ENCODE peak calls at places on chromosomes 5 and 9, in nine cellular contexts. P is esophagus muscularis mucosa, L is breast epithelium, M is HCT116, V is SK-N-SH, F is sigmoid colon, Z is transverse colon, O is K562, W is GM23338. H is an unnamed sample. For H3K36me3, the result is how much of the 10 kb centered on the place peaks cover.

GRCh38 chr9:130927338-130927737 is 11.7 kb downstream of the FIBCD1 start:
- DNase-seq in V (no peak), L (no peak), P (no peak), W (no peak), O (no peak), F (no peak), Z (no peak), M (no peak), H (no peak)

GRCh38 chr5:13029211-13029610 is 915.3 kb downstream of the DNAH5 start:
- DNase-seq in F (no peak), W (no peak), V (no peak), P (no peak), Z (no peak), L (no peak), M (no peak), O (no peak), H (no peak)

GRCh38 chr5:140298183-140298601 is 4.7 kb downstream of the PFDN1 start:
- DNase-seq in Z (no peak), W (peak), V (no peak), L (no peak), P (no peak), F (no peak), M (no peak), O (no peak), H (no peak)

GRCh38 chr9:96719538-96720315 is 58.2 kb downstream of the ZNF510 start:
- DNase-seq in P (no peak), W (peak), V (peak), F (no peak), L (no peak), M (no peak), O (no peak), Z (peak), H (no peak)

GRCh38 chr5:114308017-114308416 is 53.9 kb upstream of the KCNN2 start:
- DNase-seq in F (no peak), L (no peak), O (no peak), W (peak), M (no peak), Z (no peak), V (no peak), P (no peak), H (no peak)

GRCh38 chr5:154159343-154159742 is 31.2 kb upstream of the GALNT10 start:
- DNase-seq in Z (no peak), V (no peak), F (no peak), W (no peak), M (no peak), L (no peak), O (no peak), P (no peak), H (no peak)

GRCh38 chr5:171520300-171521170 is 101.1 kb downstream of the FGF18 start:
- DNase-seq in P (no peak), O (no peak), W (peak), Z (peak), L (no peak), V (peak), F (no peak), M (no peak), H (no peak)

GRCh38 chr5:56259002-56259511 is 25.9 kb upstream of the ANKRD55 start:
- DNase-seq in W (no peak), M (no peak), O (peak), F (no peak), L (no peak), Z (no peak), P (no peak), V (no peak), H (no peak)

GRCh38 chr9:19456996-19457693 is 48.3 kb downstream of the ACER2 start:
- DNase-seq in Z (peak), M (peak), O (peak), V (peak), F (peak), W (peak), P (peak), L (no peak), H (peak)

GRCh38 chr5:141680178-141680577 is 1.9 kb downstream of the ARAP3 start:
- DNase-seq in M (no peak), Z (no peak), L (no peak), V (no peak), W (no peak), O (no peak), P (no peak), F (no peak), H (no peak)

GRCh38 chr5:138491669-138492551 is 26.6 kb downstream of the EGR1 start:
- DNase-seq in V (peak), L (peak), F (peak), M (peak), P (peak), W (peak), Z (peak), O (peak), H (no peak)

GRCh38 chr9:75455444-75455921 is 367.2 kb downstream of the OSTF1 start:
- DNase-seq in P (no peak), W (no peak), F (no peak), M (no peak), L (no peak), V (no peak), Z (no peak), O (no peak), H (no peak)

GRCh38 chr5:171601266-171601881 is 181.9 kb downstream of the FGF18 start:
- DNase-seq in F (no peak), L (no peak), P (no peak), M (no peak), V (no peak), O (no peak), Z (no peak), W (no peak), H (no peak)

GRCh38 chr5:140235776-140236558 is 61.0 kb downstream of the CYSTM1 start:
- DNase-seq in M (no peak), W (no peak), O (no peak), Z (no peak), F (no peak), V (no peak), P (no peak), L (no peak), H (no peak)

GRCh38 chr9:113541019-113541900 is 77.7 kb downstream of the RGS3 start:
- DNase-seq in W (peak), F (peak), L (no peak), O (peak), M (peak), V (peak), P (no peak), Z (peak), H (no peak)

GRCh38 chr9:2872307-2872940 is 28.5 kb upstream of the PUM3 start:
- DNase-seq in M (peak), W (peak), L (no peak), O (no peak), P (no peak), Z (no peak), F (no peak), V (peak), H (no peak)

GRCh38 chr5:76836585-76836984 is 13.2 kb upstream of the S100Z start:
- DNase-seq in W (no peak), M (peak), F (no peak), Z (no peak), V (no peak), P (no peak), O (no peak), L (no peak), H (no peak)

GRCh38 chr5:145811834-145812625 is 23.1 kb downstream of the PRELID2 start:
- DNase-seq in F (no peak), L (no peak), Z (no peak), W (peak), P (peak), V (no peak), M (no peak), O (no peak), H (no peak)

GRCh38 chr9:7452378-7452777 is 347.2 kb downstream of the DMAC1 start:
- DNase-seq in V (no peak), P (no peak), M (no peak), W (no peak), F (no peak), L (no peak), O (no peak), Z (no peak), H (no peak)

GRCh38 chr9:119368681-119369581 is at the start of gene BRINP1:
- DNase-seq in M (no peak), Z (no peak), L (no peak), F (no peak), V (peak), O (no peak), W (peak), P (no peak), H (no peak)

GRCh38 chr9:120366646-120367019 is 213.3 kb downstream of the CDK5RAP2 start:
- DNase-seq in L (no peak), M (peak), O (no peak), P (no peak), V (no peak), Z (no peak), F (no peak), W (peak), H (no peak)

GRCh38 chr5:67160985-67161384 is 35.6 kb downstream of the CD180 start:
- DNase-seq in Z (no peak), P (no peak), F (no peak), M (no peak), V (peak), L (no peak), W (peak), O (no peak), H (no peak)

GRCh38 chr9:87035868-87036267 is 88.6 kb upstream of the GAS1 start:
- DNase-seq in L (no peak), V (no peak), M (no peak), P (no peak), F (no peak), O (no peak), W (no peak), Z (no peak), H (no peak)

GRCh38 chr9:35452481-35452880 is 37.4 kb upstream of the RUSC2 start:
- DNase-seq in L (no peak), Z (no peak), F (no peak), P (no peak), M (no peak), W (peak), O (peak), V (no peak), H (no peak)

GRCh38 chr9:104351726-104352125 is 152.3 kb upstream of the OR13F1 start:
- DNase-seq in W (no peak), V (no peak), M (no peak), O (no peak), F (no peak), Z (no peak), L (no peak), P (no peak), H (no peak)

GRCh38 chr5:124553911-124554310 is 192.5 kb downstream of the ZNF608 start:
- DNase-seq in W (no peak), Z (no peak), F (no peak), L (no peak), M (no peak), O (no peak), P (peak), V (no peak), H (no peak)

GRCh38 chr5:108747111-108748009 is at the start of gene FER:
- DNase-seq in W (no peak), Z (no peak), P (no peak), L (no peak), O (peak), M (peak), V (no peak), F (no peak), H (no peak)

GRCh38 chr9:134061688-134062371 is 6.0 kb downstream of the BRD3 start:
- DNase-seq in M (no peak), O (no peak), P (no peak), L (no peak), F (peak), Z (no peak), W (no peak), V (peak), H (no peak)

GRCh38 chr9:107890921-107891465 is 401.4 kb upstream of the KLF4 start:
- DNase-seq in W (no peak), P (no peak), O (no peak), Z (no peak), M (no peak), L (no peak), F (no peak), V (no peak), H (no peak)

GRCh38 chr5:61805101-61805500 is 473.0 kb downstream of the ZSWIM6 start:
- DNase-seq in L (no peak), Z (no peak), F (no peak), O (no peak), M (no peak), W (no peak), P (peak), V (no peak), H (no peak)

GRCh38 chr5:180170810-180171567 is 38.0 kb downstream of the RASGEF1C start:
- DNase-seq in W (no peak), F (no peak), P (no peak), L (no peak), O (no peak), Z (no peak), M (no peak), V (no peak), H (no peak)

GRCh38 chr5:109454726-109455505 is 45.1 kb upstream of the PJA2 start:
- DNase-seq in O (no peak), L (no peak), M (no peak), Z (no peak), P (no peak), W (no peak), V (no peak), F (no peak), H (no peak)

GRCh38 chr9:117355542-117355941 is 59.3 kb downstream of the ASTN2 start:
- DNase-seq in M (no peak), F (no peak), V (peak), P (no peak), L (no peak), O (no peak), Z (no peak), W (no peak), H (no peak)

GRCh38 chr5:58466939-58467338 is 7.1 kb upstream of the PLK2 start:
- DNase-seq in O (peak), M (no peak), F (no peak), W (peak), Z (peak), P (no peak), V (no peak), L (no peak), H (no peak)

GRCh38 chr5:139461698-139462097 is 845 bp downstream of the ECSCR start:
- DNase-seq in V (peak), M (no peak), W (no peak), Z (no peak), L (no peak), O (no peak), F (no peak), P (no peak), H (no peak)

GRCh38 chr5:2901511-2901910 is 150.0 kb upstream of the IRX2 start:
- DNase-seq in P (peak), L (no peak), Z (no peak), O (no peak), M (no peak), W (no peak), F (no peak), V (no peak), H (no peak)

GRCh38 chr9:133382507-133383141 is 6.5 kb downstream of the STKLD1 start:
- DNase-seq in V (no peak), W (no peak), L (no peak), Z (no peak), F (no peak), P (no peak), O (no peak), M (no peak), H (no peak)

DNA sequence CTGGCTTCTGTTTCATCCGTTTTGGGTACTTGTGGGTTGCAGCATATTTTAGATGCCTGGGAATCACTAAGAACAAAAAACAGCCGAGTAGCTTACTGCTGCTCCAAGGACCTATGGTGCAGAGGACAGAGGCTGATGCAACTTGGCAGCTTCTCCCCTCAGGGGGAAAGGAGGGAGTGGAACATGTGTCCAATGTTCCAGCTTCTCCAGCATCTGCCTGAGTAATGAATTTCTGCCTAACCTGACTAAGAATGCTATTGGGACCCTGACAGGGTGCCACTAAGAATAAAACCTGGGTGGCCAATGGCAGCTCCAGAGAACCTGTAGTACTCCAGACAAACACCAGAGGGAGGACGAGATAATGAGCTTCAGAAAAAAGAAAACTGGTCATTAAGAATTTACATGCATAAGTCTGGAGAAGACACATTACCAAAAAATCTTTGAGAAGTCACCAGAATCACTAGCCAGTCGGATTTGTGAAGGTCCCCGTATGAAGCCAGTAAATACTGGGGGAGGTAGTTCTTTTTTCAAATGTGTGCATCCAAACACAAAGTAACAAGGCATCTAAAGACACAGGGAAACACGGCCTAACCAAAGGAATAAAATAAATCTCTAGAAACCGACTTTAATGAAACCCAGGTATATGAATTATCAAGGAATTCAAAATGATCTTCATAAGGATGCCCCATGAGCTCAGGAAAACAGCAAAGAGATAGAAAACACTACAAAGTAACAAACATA is 293.5 kb downstream of the HINT1 start:
- DNase-seq in P (no peak), M (peak), W (peak), O (peak), L (no peak), Z (peak), F (no peak), V (peak), H (no peak)
- H3K27ac ChIP-seq in P (no peak), M (no peak), W (no peak), O (no peak), L (no peak), Z (no peak), F (no peak), V (no peak), H (no peak)

DNA sequence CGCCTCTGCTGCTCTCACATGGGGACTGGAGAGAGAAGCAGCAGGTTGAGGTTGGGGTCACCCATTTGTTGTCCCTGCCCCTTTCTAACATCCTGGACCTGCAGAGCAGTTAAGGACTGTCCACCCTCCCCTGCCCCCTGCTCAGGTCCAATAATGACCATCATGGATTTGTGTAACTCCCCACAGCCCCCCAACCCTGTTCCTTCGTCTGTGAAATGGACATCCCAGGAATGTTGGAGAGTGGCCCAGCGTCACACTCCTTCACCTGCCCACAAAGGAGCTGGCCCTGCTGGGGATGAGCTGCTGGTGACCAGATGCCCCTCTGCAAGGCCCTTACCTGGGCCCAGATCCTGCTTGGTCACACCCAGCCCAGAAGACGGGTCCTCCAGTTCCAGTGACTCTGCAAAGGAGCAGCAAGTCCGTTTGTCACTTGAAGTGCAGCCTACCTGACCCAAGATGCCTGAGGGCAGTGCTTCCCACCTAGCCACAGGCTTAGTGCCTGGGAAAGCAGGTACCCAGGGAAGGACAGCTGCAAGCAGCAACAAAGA is 10.4 kb downstream of the CD74 start:
- DNase-seq in O (no peak), Z (no peak), W (no peak), V (no peak), L (no peak), M (no peak), F (no peak), P (no peak), H (no peak)
- H3K36me3 ChIP-seq in O (half or more), Z (under half), W (under half), V (under half), L (under half), M (under half), F (under half), P (under half), H (under half)

GRCh38 chr9:68705636-68706578 is 867 bp downstream of the PIP5K1B start:
- DNase-seq in O (peak), V (peak), P (peak), Z (peak), M (no peak), F (peak), L (no peak), W (peak), H (no peak)
- TF ChIP-seq POLR2AphosphoS5 in O (no peak), V (no peak), P (no peak), Z (peak), M (no peak), F (no peak), L (no peak), W (no peak), H (no peak)

GRCh38 chr5:52824827-52825226 is 37.1 kb downstream of the ITGA1 start:
- DNase-seq in V (no peak), W (no peak), Z (no peak), O (no peak), P (no peak), L (no peak), F (no peak), M (no peak), H (no peak)
- H3K27ac ChIP-seq in V (no peak), W (no peak), Z (no peak), O (no peak), P (peak), L (no peak), F (peak), M (no peak), H (no peak)

GRCh38 chr5:35762368-35762767 is 94.3 kb upstream of the IL7R start:
- DNase-seq in V (no peak), W (no peak), O (no peak), F (no peak), Z (no peak), M (no peak), P (no peak), L (no peak), H (no peak)
- H3K36me3 ChIP-seq in V (under half), W (under half), O (under half), F (under half), Z (under half), M (under half), P (under half), L (under half), H (under half)

H was measured in SK-N-MC.